ENCODE peak calls at places on chromosomes 6 and 20, in four cellular contexts. E, K, S and F are unnamed samples.

GRCh38 chr6:52328303-52328662 is 33.7 kb upstream of the PAQR8 start:
- DNase-seq in K (no peak), E (no peak), S (no peak), F (no peak)

GRCh38 chr20:41643504-41643938 is 25.3 kb upstream of the CHD6 start:
- DNase-seq in K (no peak), E (no peak), S (no peak), F (peak)

GRCh38 chr20:14406495-14406894 is 69.1 kb upstream of the FLRT3 start:
- DNase-seq in K (no peak), E (no peak), S (no peak), F (no peak)

GRCh38 chr6:106973018-106973840 is 1.3 kb downstream of the CD24 start:
- DNase-seq in E (peak), S (peak), K (no peak), F (peak)

GRCh38 chr20:62723351-62723750 is 14.7 kb downstream of the NTSR1 start:
- DNase-seq in K (no peak), E (no peak), S (no peak), F (no peak)

GRCh38 chr6:108561742-108562502 is 1.2 kb downstream of the FOXO3 start:
- DNase-seq in E (peak), S (peak), K (peak), F (peak)

GRCh38 chr6:34919651-34920050 is 30.6 kb downstream of the ANKS1A start:
- DNase-seq in E (no peak), K (no peak), S (no peak), F (no peak)

GRCh38 chr20:25058797-25059486 is 1.0 kb upstream of the ACSS1 start:
- DNase-seq in K (peak), E (no peak), S (peak), F (no peak)

GRCh38 chr6:97440590-97441176 is 157.7 kb upstream of the MMS22L start:
- DNase-seq in S (peak), K (no peak), E (peak), F (peak)

GRCh38 chr6:15429146-15430110 is 183.6 kb downstream of the JARID2 start:
- DNase-seq in E (no peak), S (no peak), K (no peak), F (no peak)